ENCODE peak calls at places on chromosomes 2 and 18, in six cellular contexts. B, L, Z, O, S and Y are unnamed samples.

GRCh38 chr2:120976501-120977307 is 241.0 kb downstream of the GLI2 start:
- DNase-seq in L (no peak), B (no peak), Z (no peak), O (no peak), S (peak; percentile 24), Y (no peak)

GRCh38 chr2:134252092-134252775 is 1.6 kb upstream of the MGAT5 start:
- DNase-seq in B (no peak), L (peak; percentile 16), S (no peak), O (peak; percentile 71), Z (no peak), Y (no peak)

GRCh38 chr2:41038408-41038807 is 586.5 kb upstream of the SLC8A1 start:
- DNase-seq in Z (no peak), O (peak; percentile 14), L (no peak), B (no peak), S (no peak), Y (no peak)

GRCh38 chr2:120205901-120206581 is 17.2 kb downstream of the TMEM185B start:
- DNase-seq in S (no peak), O (no peak), Z (no peak), B (no peak), L (peak; percentile 7), Y (peak; percentile 11)

GRCh38 chr2:217669831-217670230 is 333.0 kb downstream of the TNS1 start:
- DNase-seq in L (no peak), Z (no peak), O (no peak), S (no peak), B (no peak), Y (peak; percentile 27)

GRCh38 chr2:29228276-29228675 is 113.1 kb downstream of the CLIP4 start:
- DNase-seq in O (peak; percentile 56), L (no peak), S (no peak), B (no peak), Z (no peak), Y (no peak)

GRCh38 chr18:63259581-63259830 is 60.1 kb downstream of the BCL2 start:
- DNase-seq in B (no peak), L (no peak), Z (no peak), S (no peak), O (no peak), Y (no peak)

GRCh38 chr2:159484537-159484936 is 131.8 kb downstream of the BAZ2B start:
- DNase-seq in B (no peak), Z (no peak), L (peak; percentile 21), S (no peak), O (no peak), Y (no peak)

GRCh38 chr2:16624419-16624745 is 41.3 kb downstream of the CYRIA start:
- DNase-seq in Z (no peak), O (peak; percentile 27), B (no peak), L (no peak), S (no peak), Y (no peak)